ENCODE peak calls at places on chromosomes 6 and 20, in eight cellular contexts. M is left ventricle myocardium superior; L is transverse colon; W is stimulated activated CD4-positive, alpha-beta T cell treated with anti-CD3 and anti-CD28 coated beads, Interleukin-15, amount 100 ng/mL, for 24 hours; I is tibial artery; J is ELR; T is endothelial cell; C is posterior cingulate gyrus. B is an unnamed sample.

GRCh38 chr20:6519556-6519955 is 247.9 kb upstream of the BMP2 start:
- DNase-seq in J (peak; percentile 4), M (no peak), L (no peak), T (no peak), C (no peak), I (no peak), W (no peak), B (peak; percentile 38)

GRCh38 chr20:13681248-13682125 is 42.8 kb upstream of the TASP1 start:
- DNase-seq in I (no peak), L (no peak), M (no peak), W (no peak), C (no peak), J (no peak), T (no peak), B (no peak)

GRCh38 chr6:79269877-79270276 is 35.4 kb upstream of the HMGN3 start:
- DNase-seq in W (no peak), J (peak; percentile 1), L (no peak), I (no peak), T (peak; percentile 7), C (no peak), M (no peak), B (peak; percentile 78)

GRCh38 chr20:62310757-62311121 is 7.9 kb downstream of the ADRM1 start:
- DNase-seq in C (no peak), T (no peak), W (no peak), J (no peak), L (no peak), M (no peak), I (no peak), B (no peak)

GRCh38 chr6:108945686-108946158 is 97.5 kb downstream of the ARMC2 start:
- DNase-seq in T (no peak), L (peak; percentile 37), J (peak; percentile 19), W (no peak), C (peak; percentile 65), M (peak; percentile 94), I (peak; percentile 94), B (peak; percentile 36)

GRCh38 chr6:110055387-110055735 is 77.2 kb downstream of the GPR6 start:
- DNase-seq in J (no peak), C (no peak), W (no peak), T (peak; percentile 10), I (no peak), M (no peak), L (no peak), B (no peak)

GRCh38 chr6:170147056-170147787 is 143.7 kb downstream of the DLL1 start:
- DNase-seq in T (no peak), C (peak; percentile 71), J (no peak), W (no peak), I (no peak), M (peak; percentile 46), L (no peak), B (no peak)

GRCh38 chr6:33589366-33589722 is 9.3 kb upstream of the BAK1 start:
- DNase-seq in L (peak; percentile 44), C (no peak), T (no peak), J (no peak), I (no peak), M (no peak), W (no peak), B (no peak)

GRCh38 chr6:169863149-169863525 is 111.7 kb downstream of the ERMARD start:
- DNase-seq in I (no peak), M (no peak), L (no peak), T (no peak), W (no peak), C (no peak), J (no peak), B (no peak)

GRCh38 chr20:47704746-47705496 is 80.4 kb downstream of the SULF2 start:
- DNase-seq in C (peak; percentile 33), I (no peak), T (no peak), L (no peak), J (no peak), M (peak; percentile 44), W (no peak), B (no peak)

GRCh38 chr20:59933296-59933848 is at the start of gene SYCP2:
- DNase-seq in T (no peak), M (peak; percentile 82), C (peak; percentile 61), L (peak; percentile 28), I (peak; percentile 67), W (peak; percentile 70), J (no peak), B (no peak)

GRCh38 chr6:3136361-3136760 is 17.9 kb downstream of the BPHL start:
- DNase-seq in I (no peak), M (no peak), C (no peak), T (no peak), J (no peak), W (no peak), L (no peak), B (no peak)

B was measured in adipocyte.